ENCODE peak calls at places on chromosomes 16 and 17, in nine cellular contexts. H is tibial nerve, C is MM.1S, L is suprapubic skin, E is cardiac fibroblast, S is fibroblast of lung, J is GM10248, I is upper lobe of right lung, V is left ventricle myocardium inferior. A is an unnamed sample.

GRCh38 chr16:85291302-85292148 is 179.3 kb upstream of the CIBAR2 start:
- DNase-seq in L (no peak), V (peak; percentile 60), I (peak; percentile 78), J (no peak), E (peak; percentile 52), H (no peak), S (no peak), C (no peak), A (no peak)

GRCh38 chr16:85944572-85945423 is 45.8 kb downstream of the IRF8 start:
- DNase-seq in H (no peak), I (no peak), S (no peak), V (no peak), C (no peak), L (no peak), E (no peak), J (no peak), A (no peak)

GRCh38 chr17:29112780-29113295 is 67.4 kb downstream of the MYO18A start:
- DNase-seq in S (peak; percentile 75), V (peak; percentile 55), E (peak; percentile 67), C (no peak), J (no peak), H (peak; percentile 67), L (no peak), I (no peak), A (no peak)

GRCh38 chr17:61486135-61487120 is 34.2 kb downstream of the TBX4 start:
- DNase-seq in J (no peak), S (no peak), V (no peak), E (no peak), H (no peak), I (no peak), L (peak; percentile 46), C (no peak), A (no peak)

GRCh38 chr17:67994827-67995567 is 1.3 kb downstream of the C17orf58 start:
- DNase-seq in H (no peak), E (peak; percentile 74), S (peak; percentile 76), V (no peak), I (no peak), C (no peak), J (no peak), L (no peak), A (no peak)

GRCh38 chr16:73949574-73950348 is 346.9 kb upstream of the PSMD7 start:
- DNase-seq in S (peak; percentile 34), I (no peak), J (no peak), E (peak; percentile 83), L (no peak), H (peak; percentile 45), C (no peak), V (no peak), A (peak; percentile 96)

GRCh38 chr17:42536372-42537155 is 523 bp downstream of the NAGLU start:
- DNase-seq in S (peak; percentile 79), E (peak; percentile 91), I (peak; percentile 95), J (peak; percentile 93), V (peak; percentile 88), C (peak; percentile 91), H (peak; percentile 66), L (peak; percentile 88), A (no peak)

GRCh38 chr16:81261049-81261648 is 22.7 kb downstream of the BCO1 start:
- DNase-seq in L (no peak), V (no peak), E (no peak), H (no peak), I (no peak), J (peak; percentile 55), S (no peak), C (no peak), A (no peak)

GRCh38 chr16:75105306-75106061 is 11.1 kb downstream of the LDHD start:
- DNase-seq in S (no peak), H (no peak), V (peak; percentile 57), E (peak; percentile 68), J (peak; percentile 27), C (no peak), I (peak; percentile 69), L (peak; percentile 69), A (no peak)

GRCh38 chr17:82518826-82519810 is at the start of gene FOXK2:
- DNase-seq in E (peak; percentile 98), H (peak; percentile 84), L (peak; percentile 93), S (peak; percentile 96), C (peak; percentile 97), J (peak; percentile 100), I (peak; percentile 96), V (peak; percentile 93), A (peak; percentile 85)

GRCh38 chr16:23351360-23351759 is 49.3 kb downstream of the SCNN1B start:
- DNase-seq in J (no peak), V (no peak), C (no peak), H (no peak), E (no peak), L (no peak), S (no peak), I (peak; percentile 34), A (no peak)

GRCh38 chr16:35689764-35690163 is 2230.4 kb downstream of the TP53TG3F start:
- DNase-seq in H (no peak), C (no peak), L (peak; percentile 26), J (no peak), I (no peak), S (no peak), V (no peak), E (no peak), A (no peak)

GRCh38 chr16:1379054-1379862 is 27.5 kb downstream of the GNPTG start:
- DNase-seq in C (peak; percentile 73), E (peak; percentile 64), L (peak; percentile 87), S (peak; percentile 65), J (peak; percentile 90), I (peak; percentile 89), H (peak; percentile 45), V (peak; percentile 88), A (peak; percentile 24)

GRCh38 chr16:66248096-66248495 is 118.4 kb upstream of the CDH5 start:
- DNase-seq in E (peak; percentile 95), I (no peak), J (no peak), V (peak; percentile 81), C (no peak), H (peak; percentile 77), L (peak; percentile 88), S (peak; percentile 73), A (peak; percentile 55)

DNA sequence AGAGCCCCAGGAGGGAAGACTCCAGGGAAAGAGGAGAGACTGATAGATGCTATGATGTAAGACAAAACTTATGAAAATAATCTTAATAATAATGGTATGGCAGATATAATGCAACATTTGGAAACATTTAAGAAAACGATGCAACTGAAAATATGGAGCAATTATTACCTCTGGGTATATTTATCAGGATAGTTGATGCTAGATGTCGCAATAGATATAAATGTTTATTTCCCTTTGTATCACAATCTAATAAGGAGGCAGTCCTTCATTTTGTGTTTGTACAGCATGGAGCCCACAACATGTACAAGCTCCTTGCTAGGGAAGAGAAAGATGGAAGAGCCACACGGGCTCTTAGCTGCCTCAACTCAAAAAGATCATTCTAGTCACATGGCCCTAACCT is 101.1 kb upstream of the TMEM132E start:
- DNase-seq in C (no peak), H (no peak), L (no peak), I (no peak), J (no peak), V (no peak), S (no peak), E (no peak), A (no peak)
- TF ChIP-seq CTCF in C (no peak), H (no peak), L (no peak), I (no peak), J (no peak), V (no peak), S (no peak), E (no peak), A (no peak)

GRCh38 chr16:68357521-68357922 is 46.7 kb downstream of the PRMT7 start:
- DNase-seq in V (no peak), J (no peak), L (no peak), E (no peak), C (no peak), I (no peak), H (no peak), S (no peak), A (no peak)

GRCh38 chr16:68356919-68357286 is 46.1 kb downstream of the PRMT7 start:
- DNase-seq in C (no peak), J (no peak), I (no peak), E (no peak), H (no peak), L (no peak), S (no peak), V (no peak), A (no peak)

GRCh38 chr16:68354816-68355215 is 44.0 kb downstream of the PRMT7 start:
- DNase-seq in L (no peak), I (no peak), C (no peak), E (no peak), V (no peak), S (no peak), J (no peak), H (no peak), A (no peak)

GRCh38 chr16:68356249-68356918 is 45.6 kb downstream of the PRMT7 start:
- DNase-seq in L (no peak), E (no peak), H (no peak), S (no peak), J (peak; percentile 87), C (peak; percentile 96), V (no peak), I (no peak), A (no peak)

GRCh38 chr16:68355447-68356248 is 44.8 kb downstream of the PRMT7 start:
- DNase-seq in E (no peak), L (no peak), V (no peak), C (no peak), I (no peak), J (peak; percentile 42), S (no peak), H (no peak), A (no peak)
- TF ChIP-seq CTCF in E (no peak), L (no peak), V (no peak), C (peak; percentile 20), I (no peak), J (peak; percentile 16), S (no peak), H (no peak), A (no peak)

DNA sequence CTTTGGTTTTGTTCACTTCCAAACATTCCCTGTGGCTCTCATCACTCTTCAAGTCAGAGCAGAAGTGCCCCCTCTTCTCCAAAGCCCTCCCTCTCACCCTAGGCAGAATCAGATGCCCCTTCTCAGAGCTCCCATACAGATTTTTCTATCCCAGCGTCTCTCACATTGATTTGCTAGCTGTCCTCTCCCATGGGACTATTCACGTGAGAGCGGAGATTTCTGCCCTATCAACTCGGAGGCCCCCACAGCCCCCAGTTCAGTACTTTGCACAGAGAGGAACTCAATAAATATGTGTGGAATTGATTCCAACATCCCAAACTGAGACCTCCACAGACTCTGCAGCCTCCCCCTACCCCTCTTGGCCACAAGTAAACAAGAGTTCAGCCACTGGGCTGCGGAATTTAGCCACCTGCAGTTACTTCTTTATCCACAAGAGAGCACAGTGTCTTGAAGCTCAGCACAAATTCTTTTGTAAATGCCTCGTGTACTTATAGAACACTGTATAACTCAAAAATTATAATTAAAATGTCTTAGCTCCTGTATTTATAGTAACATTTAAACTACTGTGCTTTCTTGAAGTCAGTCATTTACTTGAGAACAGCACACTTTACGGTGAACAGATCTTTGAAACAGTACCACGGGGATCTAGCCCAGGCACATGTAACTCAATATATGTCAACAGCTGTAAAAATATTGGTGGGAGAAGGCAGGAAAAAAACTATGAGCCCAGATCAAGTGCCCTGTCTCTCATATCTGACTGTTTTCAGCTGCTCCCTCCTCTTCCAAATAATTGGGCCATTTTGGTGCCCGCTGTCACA is 182.9 kb downstream of the C16orf78 start:
- DNase-seq in E (peak; percentile 67), H (no peak), J (no peak), S (peak; percentile 47), C (peak; percentile 31), I (no peak), V (no peak), L (no peak), A (no peak)
- TF ChIP-seq CTCF in E (peak; percentile 55), H (peak; percentile 39), J (no peak), S (peak; percentile 59), C (peak; percentile 42), I (peak; percentile 32), V (peak; percentile 68), L (peak; percentile 26), A (peak; percentile 39)

GRCh38 chr17:395974-396373 is 43.4 kb upstream of the RPH3AL start:
- DNase-seq in H (no peak), E (no peak), J (no peak), S (no peak), L (no peak), V (no peak), C (no peak), I (no peak), A (no peak)
- TF ChIP-seq CTCF in H (no peak), E (no peak), J (no peak), S (no peak), L (no peak), V (no peak), C (no peak), I (no peak), A (no peak)